ENCODE peak calls at places on chromosomes 12 and 14, in eight cellular contexts. L is H1, H is PC-9, K is RWPE2, X is left ventricle myocardium inferior, T is OCI-LY7, F is psoas muscle, M is A673. A is an unnamed sample. For H3K9me3 and H3K4me1, the result is how much of the 10 kb centered on the place peaks cover.

GRCh38 chr14:25833341-25834121 is 764.3 kb downstream of the NOVA1 start:
- DNase-seq in H (no peak), M (peak), T (peak), L (no peak), K (no peak), F (no peak), X (no peak), A (no peak)

GRCh38 chr14:75460402-75460801 is 32.6 kb downstream of the JDP2 start:
- DNase-seq in L (no peak), X (no peak), H (peak), M (no peak), F (no peak), T (no peak), K (no peak), A (no peak)

GRCh38 chr12:120849765-120850164 is 54.4 kb downstream of the SPPL3 start:
- DNase-seq in X (no peak), L (no peak), F (no peak), H (peak), T (no peak), M (no peak), K (no peak), A (peak)

GRCh38 chr12:46264057-46264456 is 4.8 kb downstream of the SLC38A1 start:
- DNase-seq in F (no peak), M (no peak), K (no peak), L (no peak), X (no peak), H (peak), T (no peak), A (no peak)

GRCh38 chr14:95328876-95329503 is 9.3 kb upstream of the CLMN start:
- DNase-seq in M (no peak), K (no peak), L (no peak), F (no peak), X (no peak), H (no peak), T (peak), A (no peak)

GRCh38 chr14:57058319-57058718 is 210.4 kb downstream of the EXOC5 start:
- DNase-seq in F (no peak), T (no peak), K (no peak), M (no peak), L (no peak), H (no peak), X (no peak), A (no peak)

GRCh38 chr14:69711471-69712216 is 55.3 kb upstream of the SRSF5 start:
- DNase-seq in M (no peak), K (no peak), H (no peak), T (no peak), F (peak), L (no peak), X (peak), A (no peak)

GRCh38 chr12:24425601-24425970 is 476.1 kb upstream of the SOX5 start:
- DNase-seq in M (no peak), H (no peak), F (no peak), X (no peak), T (no peak), L (no peak), K (no peak), A (peak)

GRCh38 chr12:52050116-52050770 is 999 bp upstream of the NR4A1 start:
- DNase-seq in K (no peak), F (no peak), L (no peak), T (peak), M (no peak), H (no peak), X (no peak), A (no peak)

GRCh38 chr14:71262466-71262865 is 355.2 kb downstream of the PCNX1 start:
- DNase-seq in H (no peak), T (no peak), K (no peak), X (no peak), L (no peak), M (no peak), F (no peak), A (no peak)

GRCh38 chr14:68606644-68607043 is 186.2 kb downstream of the ZFP36L1 start:
- DNase-seq in H (no peak), M (no peak), L (no peak), T (no peak), X (no peak), K (no peak), F (no peak), A (no peak)

GRCh38 chr12:131312793-131313545 is 359.3 kb downstream of the ADGRD1 start:
- DNase-seq in K (no peak), T (no peak), X (no peak), M (no peak), L (no peak), F (no peak), H (no peak), A (no peak)

GRCh38 chr12:88493651-88494050 is 86.6 kb downstream of the KITLG start:
- DNase-seq in K (no peak), X (no peak), M (no peak), T (no peak), H (no peak), L (no peak), F (no peak), A (no peak)

GRCh38 chr14:31926652-31927347 is 150.3 kb upstream of the ARHGAP5 start:
- DNase-seq in X (peak), M (no peak), H (no peak), K (no peak), L (no peak), T (no peak), F (no peak), A (no peak)

GRCh38 chr12:52149182-52149641 is 42.6 kb downstream of the KRT80 start:
- DNase-seq in L (no peak), F (no peak), T (no peak), M (no peak), X (no peak), H (peak), K (no peak), A (no peak)

GRCh38 chr12:24814379-24815086 is 134.4 kb downstream of the BCAT1 start:
- DNase-seq in M (no peak), X (no peak), F (no peak), K (no peak), H (no peak), T (peak), L (no peak), A (no peak)

GRCh38 chr12:62865860-62866407 is 69.0 kb downstream of the PPM1H start:
- DNase-seq in K (no peak), H (no peak), F (no peak), L (no peak), X (no peak), M (no peak), T (no peak), A (no peak)

GRCh38 chr12:105420046-105420445 is 89.6 kb downstream of the C12orf75 start:
- DNase-seq in X (no peak), H (no peak), L (no peak), K (no peak), T (no peak), F (no peak), M (no peak), A (no peak)

GRCh38 chr12:105419606-105420005 is 89.1 kb downstream of the C12orf75 start:
- DNase-seq in M (no peak), K (no peak), F (no peak), L (no peak), X (no peak), T (no peak), H (no peak), A (no peak)

GRCh38 chr12:105418232-105418631 is 87.7 kb downstream of the C12orf75 start:
- DNase-seq in X (no peak), F (no peak), M (no peak), K (peak), H (peak), T (no peak), L (no peak), A (peak)

GRCh38 chr12:105417732-105418131 is 87.2 kb downstream of the C12orf75 start:
- DNase-seq in K (no peak), H (no peak), X (no peak), F (no peak), M (no peak), L (no peak), T (no peak), A (no peak)

DNA sequence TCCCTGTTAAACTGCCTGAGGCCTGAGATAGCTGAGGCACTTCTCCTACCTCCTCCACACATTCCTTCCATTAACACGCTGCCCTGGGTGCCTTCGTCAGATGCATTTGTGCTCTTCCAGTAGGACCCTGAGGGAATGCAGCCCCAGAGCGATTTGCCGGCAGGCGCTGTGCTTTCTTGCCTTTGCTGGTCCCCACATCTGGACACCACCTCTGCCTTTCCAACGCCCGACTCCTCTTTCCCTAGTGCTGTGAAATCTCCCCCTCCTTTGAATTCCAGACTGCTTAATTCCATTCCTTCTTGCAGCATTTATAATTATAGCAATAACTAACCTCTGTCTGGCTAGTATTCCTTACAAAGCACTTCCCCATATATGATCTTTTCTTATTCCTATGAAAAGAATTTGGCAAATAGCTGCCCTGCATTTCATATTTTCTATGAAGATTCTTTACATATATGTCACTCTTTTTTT is 88.4 kb downstream of the C12orf75 start:
- DNase-seq in H (no peak), X (no peak), F (no peak), T (no peak), M (no peak), K (no peak), L (no peak), A (no peak)
- H3K27ac ChIP-seq in H (no peak), X (no peak), F (no peak), T (no peak), M (no peak), K (peak), L (no peak), A (peak)

GRCh38 chr12:41905703-41906297 is 238.9 kb downstream of the GXYLT1 start:
- DNase-seq in M (no peak), H (no peak), F (no peak), K (no peak), X (no peak), T (no peak), L (no peak), A (no peak)

GRCh38 chr12:41907036-41907435 is 237.6 kb downstream of the GXYLT1 start:
- DNase-seq in X (no peak), H (no peak), T (no peak), F (no peak), L (no peak), M (no peak), K (no peak), A (no peak)

GRCh38 chr12:41907550-41907949 is 237.1 kb downstream of the GXYLT1 start:
- DNase-seq in M (no peak), L (no peak), H (no peak), X (no peak), K (no peak), T (no peak), F (no peak), A (no peak)

DNA sequence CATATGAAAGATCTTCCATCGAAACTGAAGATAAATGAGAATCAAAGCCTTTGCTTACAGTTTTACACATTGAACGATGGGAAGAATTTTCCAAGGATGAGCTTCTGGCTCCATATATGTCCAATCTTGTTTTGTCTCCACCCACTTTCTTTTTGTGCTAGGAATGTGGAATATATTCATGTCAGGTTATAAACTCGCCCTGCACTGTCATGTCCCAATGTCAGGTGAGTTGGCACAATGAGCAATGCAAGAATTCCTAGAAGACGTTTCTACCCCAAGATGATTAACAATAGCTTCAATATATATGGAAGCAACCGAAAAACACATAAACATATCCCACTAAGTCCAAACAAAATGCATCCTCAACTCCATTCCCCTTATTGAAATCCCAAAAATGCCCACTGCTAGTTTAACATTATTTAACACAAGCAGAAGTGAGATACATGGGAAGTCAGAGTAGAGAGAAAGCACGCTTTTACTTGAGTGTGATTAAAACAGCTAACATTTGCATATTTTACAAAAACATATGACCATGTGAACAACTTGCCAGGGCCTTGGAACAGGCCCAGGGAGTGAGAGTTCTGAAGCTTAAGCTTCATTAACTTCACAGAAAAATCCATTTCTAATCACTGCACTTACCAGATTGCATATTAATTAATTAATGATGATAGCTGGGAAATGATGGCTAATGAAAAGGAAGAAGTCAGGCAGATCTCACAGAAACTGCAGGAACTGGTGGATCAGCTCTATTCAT is 233.9 kb downstream of the GXYLT1 start:
- DNase-seq in F (no peak), T (no peak), K (no peak), H (no peak), L (no peak), X (no peak), M (no peak), A (no peak)
- H3K9me3 ChIP-seq in F (under half), T (under half), K (under half), H (under half), L (under half), X (under half), M (under half), A (under half)

GRCh38 chr12:6535697-6535946 is 1.3 kb downstream of the GAPDH start:
- DNase-seq in F (no peak), K (no peak), T (no peak), M (no peak), L (no peak), H (no peak), X (no peak), A (no peak)
- H3K4me1 ChIP-seq in F (half or more), K (under half), T (half or more), M (half or more), L (under half), H (under half), X (half or more), A (half or more)

GRCh38 chr12:26880625-26881024 is 47.6 kb upstream of the ITPR2 start:
- DNase-seq in T (no peak), X (no peak), F (no peak), M (no peak), L (no peak), H (no peak), K (no peak), A (no peak)

GRCh38 chr12:26874501-26875296 is 41.7 kb upstream of the ITPR2 start:
- DNase-seq in K (no peak), F (no peak), L (no peak), X (no peak), M (no peak), H (no peak), T (no peak), A (no peak)

DNA sequence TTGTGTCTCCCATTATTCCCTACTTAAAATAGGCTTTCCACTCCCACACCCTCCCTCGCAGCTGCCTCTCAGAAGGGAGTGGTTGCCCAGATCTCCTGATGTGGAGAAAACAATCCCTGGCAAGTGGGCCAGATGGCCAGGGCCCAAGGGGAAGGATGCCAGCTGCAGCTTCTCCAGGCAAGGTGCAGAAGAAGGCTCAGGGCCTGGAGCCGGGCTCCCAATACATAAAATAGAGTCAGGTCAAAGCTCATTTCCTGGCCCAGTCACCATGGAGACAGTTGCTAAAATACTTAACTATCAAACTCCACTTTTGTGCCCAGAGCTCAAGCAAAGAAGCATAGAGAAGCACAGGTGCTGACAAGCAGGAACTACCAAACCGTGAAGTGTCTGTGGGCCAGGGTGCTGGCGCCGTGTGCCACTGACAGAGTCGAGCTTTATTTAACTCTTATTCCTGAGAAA is 45.7 kb upstream of the ITPR2 start:
- DNase-seq in L (no peak), M (no peak), H (no peak), X (peak), F (peak), T (peak), K (no peak), A (no peak)
- H3K27ac ChIP-seq in L (no peak), M (no peak), H (no peak), X (peak), F (peak), T (peak), K (no peak), A (no peak)

GRCh38 chr12:85357609-85358008 is 77.6 kb downstream of the ALX1 start:
- DNase-seq in H (no peak), X (no peak), F (no peak), K (no peak), L (no peak), T (no peak), M (no peak), A (no peak)
- H3K9me3 ChIP-seq in H (under half), X (under half), F (under half), K (under half), L (under half), T (under half), M (under half), A (under half)

GRCh38 chr12:75715682-75716081 is 204.3 kb upstream of the KRR1 start:
- DNase-seq in K (no peak), F (no peak), L (no peak), T (no peak), H (no peak), X (no peak), M (no peak), A (no peak)
- H3K4me1 ChIP-seq in K (half or more), F (under half), L (under half), T (under half), H (under half), X (under half), M (under half), A (under half)

GRCh38 chr14:72528059-72528950 is 365.6 kb downstream of the DPF3 start:
- DNase-seq in L (no peak), H (no peak), X (no peak), F (no peak), K (no peak), M (no peak), T (no peak), A (no peak)
- H3K27ac ChIP-seq in L (no peak), H (no peak), X (no peak), F (no peak), K (no peak), M (no peak), T (no peak), A (no peak)

GRCh38 chr14:104253901-104254353 is 115.5 kb downstream of the KIF26A start:
- DNase-seq in T (no peak), L (no peak), F (no peak), H (no peak), K (peak), M (no peak), X (no peak), A (no peak)
- H3K9me3 ChIP-seq in T (under half), L (under half), F (under half), H (under half), K (under half), M (under half), X (under half), A (under half)

DNA sequence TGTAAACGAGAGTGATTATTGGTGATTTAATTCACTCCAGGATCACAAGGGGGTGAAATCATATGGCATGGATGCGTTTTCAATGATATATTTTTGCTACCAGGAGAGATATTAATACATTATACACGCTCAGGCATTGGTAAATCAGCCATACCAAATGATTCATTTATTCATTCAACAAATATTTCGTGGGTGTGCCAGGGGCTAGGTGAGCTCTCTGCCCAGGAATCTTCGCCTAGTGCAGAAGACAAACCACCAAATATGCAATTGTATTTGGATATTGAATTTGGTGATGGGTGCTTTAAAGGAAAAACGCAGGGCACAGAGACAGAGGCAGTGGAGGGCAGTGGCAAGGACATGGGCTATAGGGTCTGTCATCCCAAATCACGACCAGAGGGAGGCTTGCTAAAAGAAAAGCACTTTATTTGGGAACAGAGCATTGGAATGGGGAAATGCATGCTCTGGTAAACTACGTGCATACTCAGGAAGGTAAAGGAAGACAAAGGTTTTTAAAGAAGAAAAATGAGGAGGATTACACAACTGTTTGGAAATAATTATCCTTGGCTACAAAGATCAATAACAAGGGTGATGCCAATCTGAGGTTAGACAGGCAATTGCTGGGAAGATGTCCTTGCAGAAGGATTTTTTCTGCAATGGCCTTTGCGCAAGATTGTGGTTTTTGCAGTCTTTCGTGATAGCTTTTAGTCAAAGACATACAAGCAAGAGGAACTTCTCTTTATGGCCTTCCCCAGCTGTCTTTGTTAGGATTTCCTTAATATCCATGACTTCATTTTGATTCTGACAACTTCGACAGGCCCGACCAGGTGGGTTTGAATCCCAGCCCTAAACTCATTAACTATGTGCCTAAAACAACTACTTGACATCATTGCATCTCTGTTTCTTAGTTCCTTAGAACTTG is 13.6 kb upstream of the VRK1 start:
- DNase-seq in H (peak), X (no peak), L (no peak), M (no peak), T (no peak), K (no peak), F (no peak), A (no peak)
- H3K4me1 ChIP-seq in H (under half), X (under half), L (under half), M (under half), T (under half), K (under half), F (under half), A (under half)

A was measured in SJSA1.